ENCODE peak calls at places on chromosomes 13 and 19, in ten cellular contexts. D is heart left ventricle; C is CD4-positive, CD25-positive, alpha-beta regulatory T cell; J is esophagus squamous epithelium; A is PC-3; B is H9; P is heart right ventricle; F is breast epithelium; H is GM23338; N is left ventricle myocardium inferior. E is an unnamed sample. For H3K4me1, the result is how much of the 10 kb centered on the place peaks cover.

GRCh38 chr19:28581468-28581770 is 631.5 kb downstream of the UQCRFS1 start:
- DNase-seq in C (no peak), F (no peak), D (no peak), A (no peak), H (no peak), B (no peak), N (no peak), J (no peak), P (no peak), E (no peak)

GRCh38 chr19:37466277-37466797 is 907 bp downstream of the ZNF569 start:
- DNase-seq in F (no peak), N (no peak), D (no peak), A (no peak), B (no peak), C (no peak), P (no peak), H (peak), J (no peak), E (no peak)

GRCh38 chr13:110546933-110547332 is 14.6 kb downstream of the RAB20 start:
- DNase-seq in A (peak), J (peak), D (peak), B (no peak), F (peak), H (no peak), P (peak), N (peak), C (no peak), E (no peak)

GRCh38 chr13:72820156-72820897 is 38.4 kb downstream of the PIBF1 start:
- DNase-seq in P (no peak), D (no peak), J (no peak), F (no peak), C (no peak), N (no peak), A (no peak), B (no peak), H (peak), E (no peak)

GRCh38 chr19:36745870-36746269 is 26.7 kb downstream of the ZNF850 start:
- DNase-seq in J (no peak), N (no peak), H (no peak), C (no peak), F (no peak), B (no peak), D (no peak), A (no peak), P (no peak), E (no peak)

GRCh38 chr13:109725995-109726637 is 60.3 kb downstream of the IRS2 start:
- DNase-seq in P (no peak), H (no peak), J (no peak), B (no peak), A (no peak), D (no peak), C (no peak), F (no peak), N (no peak), E (no peak)

GRCh38 chr19:42216653-42217521 is 590 bp downstream of the DEDD2 start:
- DNase-seq in J (no peak), N (peak), H (peak), C (peak), P (peak), B (peak), D (peak), A (peak), F (peak), E (no peak)

GRCh38 chr19:37977992-37978391 is 71.0 kb downstream of the SIPA1L3 start:
- DNase-seq in B (no peak), A (no peak), C (no peak), J (no peak), N (no peak), H (no peak), D (no peak), P (no peak), F (peak), E (no peak)

GRCh38 chr19:3369337-3370213 is 3.2 kb downstream of the NFIC start:
- DNase-seq in B (peak), D (peak), F (no peak), A (peak), P (peak), J (no peak), N (peak), H (peak), C (no peak), E (no peak)

GRCh38 chr13:88675997-88676396 is 1004.8 kb downstream of the SLITRK5 start:
- DNase-seq in P (no peak), B (no peak), N (no peak), H (no peak), C (no peak), D (no peak), A (peak), J (no peak), F (no peak), E (no peak)

GRCh38 chr13:44307255-44307654 is 66.4 kb upstream of the SERP2 start:
- DNase-seq in D (no peak), C (no peak), H (no peak), A (peak), N (no peak), P (no peak), F (no peak), B (no peak), J (no peak), E (no peak)

GRCh38 chr19:29567366-29567915 is 38.6 kb upstream of the POP4 start:
- DNase-seq in P (no peak), H (no peak), J (no peak), C (no peak), A (no peak), F (no peak), B (no peak), N (no peak), D (no peak), E (no peak)

GRCh38 chr19:45769821-45770191 is 754 bp upstream of the SIX5 start:
- DNase-seq in H (peak), P (peak), C (peak), F (no peak), B (no peak), J (no peak), A (no peak), D (peak), N (no peak), E (peak)

GRCh38 chr19:45770192-45771101 is 1.4 kb upstream of the SIX5 start:
- DNase-seq in J (peak), N (peak), D (peak), H (peak), P (peak), A (peak), C (peak), B (peak), F (peak), E (peak)

GRCh38 chr19:45768644-45769053 is 403 bp downstream of the SIX5 start:
- DNase-seq in P (peak), N (peak), H (peak), J (no peak), D (peak), A (no peak), C (no peak), F (no peak), B (no peak), E (no peak)

GRCh38 chr19:45767881-45768643 is 990 bp downstream of the SIX5 start:
- DNase-seq in N (peak), B (peak), H (peak), F (peak), A (peak), C (peak), P (peak), J (no peak), D (peak), E (no peak)

GRCh38 chr19:45769054-45769782 is at the start of gene SIX5:
- DNase-seq in D (peak), B (peak), C (peak), H (peak), F (peak), A (peak), J (peak), N (peak), P (peak), E (peak)
- H3K4me1 ChIP-seq in D (under half), B (under half), C (under half), H (under half), F (under half), A (under half), J (under half), N (half or more), P (under half), E (under half)

DNA sequence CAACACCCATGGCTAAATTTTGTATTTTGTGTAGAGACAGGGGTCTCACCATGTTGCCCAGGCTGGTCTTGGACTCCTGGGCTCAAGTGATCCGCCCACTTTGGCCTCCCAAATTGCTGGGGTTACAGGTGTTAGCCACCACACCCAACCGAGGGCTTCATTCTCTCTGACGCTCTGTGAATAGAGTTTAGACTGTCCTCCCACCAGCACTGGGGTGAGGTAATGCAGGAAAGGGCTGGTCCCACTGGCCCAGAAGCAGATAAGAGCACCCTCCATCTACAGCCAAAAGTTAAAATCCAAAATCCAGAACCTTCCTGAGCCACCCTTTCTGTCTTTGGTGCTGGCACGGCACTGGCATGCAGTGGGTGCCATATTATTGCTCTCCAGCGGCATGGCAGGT is 31.8 kb upstream of the HOMER3 start:
- DNase-seq in H (no peak), D (no peak), J (no peak), C (no peak), P (no peak), A (no peak), B (no peak), F (no peak), N (no peak), E (no peak)
- H3K4me1 ChIP-seq in H (under half), D (under half), J (under half), C (under half), P (under half), A (under half), B (under half), F (under half), N (under half), E (under half)

GRCh38 chr19:5627395-5627904 is 4.6 kb downstream of the SAFB start:
- DNase-seq in J (no peak), P (peak), H (peak), D (peak), B (peak), C (peak), A (no peak), F (no peak), N (peak), E (no peak)
- H3K4me1 ChIP-seq in J (under half), P (half or more), H (under half), D (half or more), B (under half), C (half or more), A (under half), F (under half), N (half or more), E (half or more)

DNA sequence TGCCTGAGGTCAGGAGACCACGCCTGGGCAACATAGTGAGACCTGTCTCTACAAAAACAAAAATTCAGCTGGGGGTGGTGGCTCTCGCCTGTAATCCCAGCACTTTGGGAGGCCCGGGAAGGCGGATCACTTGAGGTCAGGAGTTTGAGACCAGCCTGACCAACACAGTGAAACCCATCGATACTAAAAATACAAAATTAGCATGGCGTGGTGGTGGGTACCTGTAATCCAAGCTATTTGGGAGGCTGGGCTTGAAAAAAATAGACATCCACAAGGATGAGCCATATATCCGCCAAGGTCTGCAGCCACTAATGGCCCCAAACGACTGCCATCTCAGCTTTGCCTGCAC is 3.1 kb downstream of the RPS16 start:
- DNase-seq in D (no peak), N (no peak), A (no peak), H (no peak), F (no peak), P (no peak), J (no peak), C (no peak), B (no peak), E (no peak)
- H3K4me1 ChIP-seq in D (under half), N (half or more), A (under half), H (under half), F (under half), P (under half), J (under half), C (under half), B (under half), E (under half)

DNA sequence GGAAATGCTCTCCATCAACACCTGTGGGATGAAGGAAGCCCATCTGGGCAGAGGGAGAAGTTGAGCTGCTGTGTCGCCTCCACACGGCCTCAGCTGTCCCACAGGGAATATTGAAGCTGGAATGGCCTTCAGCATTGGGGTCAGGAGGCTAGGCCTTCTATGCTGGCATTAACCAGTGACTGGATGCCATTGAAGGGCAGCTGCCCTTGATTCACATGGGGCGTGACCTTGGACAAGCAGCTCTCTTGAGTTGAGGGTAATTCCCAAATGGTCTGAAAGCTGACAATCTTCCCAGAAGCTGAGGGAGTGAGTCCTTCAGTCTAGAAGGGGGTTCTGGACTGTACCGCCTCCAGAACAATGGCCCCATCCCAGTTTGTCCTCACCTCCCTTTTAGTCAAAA is 6.7 kb downstream of the BCL3 start:
- DNase-seq in B (no peak), H (no peak), A (no peak), D (no peak), P (no peak), J (no peak), N (no peak), F (no peak), C (no peak), E (no peak)
- H3K4me1 ChIP-seq in B (under half), H (under half), A (under half), D (half or more), P (half or more), J (half or more), N (half or more), F (under half), C (half or more), E (half or more)

GRCh38 chr19:1861599-1862031 is 1.8 kb downstream of the KLF16 start:
- DNase-seq in H (no peak), N (no peak), A (no peak), C (no peak), D (no peak), J (no peak), P (no peak), B (no peak), F (no peak), E (no peak)

GRCh38 chr19:1858412-1859081 is 4.8 kb downstream of the KLF16 start:
- DNase-seq in A (no peak), N (no peak), D (no peak), F (no peak), J (no peak), H (no peak), P (no peak), C (no peak), B (no peak), E (no peak)

GRCh38 chr19:1859319-1859718 is 4.1 kb downstream of the KLF16 start:
- DNase-seq in H (no peak), P (no peak), D (no peak), C (no peak), N (no peak), J (no peak), A (no peak), B (no peak), F (no peak), E (no peak)

GRCh38 chr19:1860821-1861598 is 2.4 kb downstream of the KLF16 start:
- DNase-seq in B (no peak), A (no peak), H (no peak), D (no peak), F (no peak), P (no peak), C (no peak), N (no peak), J (no peak), E (no peak)

GRCh38 chr19:1860133-1860775 is 3.1 kb downstream of the KLF16 start:
- DNase-seq in P (no peak), A (no peak), D (no peak), H (peak), J (no peak), B (no peak), C (peak), F (no peak), N (no peak), E (peak)
- H3K4me1 ChIP-seq in P (half or more), A (under half), D (half or more), H (half or more), J (half or more), B (under half), C (half or more), F (under half), N (half or more), E (half or more)

GRCh38 chr19:44765949-44766335 is 11.7 kb upstream of the CBLC start:
- DNase-seq in C (no peak), B (no peak), F (no peak), D (no peak), H (no peak), N (no peak), P (no peak), A (no peak), J (no peak), E (no peak)
- H3K4me1 ChIP-seq in C (under half), B (under half), F (under half), D (under half), H (under half), N (under half), P (under half), A (under half), J (under half), E (under half)

GRCh38 chr19:39845621-39846175 is 481 bp downstream of the FBL start:
- DNase-seq in H (peak), D (no peak), N (no peak), F (no peak), A (no peak), B (no peak), C (no peak), J (no peak), P (no peak), E (no peak)
- H3K4me1 ChIP-seq in H (under half), D (under half), N (half or more), F (under half), A (under half), B (under half), C (under half), J (under half), P (under half), E (under half)

GRCh38 chr19:48398329-48399235 is 5.1 kb downstream of the GRIN2D start:
- DNase-seq in P (peak), C (peak), A (peak), F (no peak), D (peak), J (no peak), B (peak), H (peak), N (peak), E (peak)
- H3K4me1 ChIP-seq in P (under half), C (under half), A (under half), F (under half), D (under half), J (under half), B (under half), H (half or more), N (under half), E (under half)

GRCh38 chr13:59674616-59675015 is 489.1 kb downstream of the DIAPH3 start:
- DNase-seq in C (no peak), J (no peak), B (no peak), A (no peak), H (no peak), N (no peak), D (no peak), P (no peak), F (no peak), E (no peak)
- H3K4me1 ChIP-seq in C (under half), J (under half), B (under half), A (under half), H (under half), N (under half), D (under half), P (under half), F (under half), E (under half)

E was measured in effector memory CD4-positive, alpha-beta T cell.